ENCODE peak calls at places on chromosome 18, in six cellular contexts. P, K, U, L, V and G are unnamed samples.

GRCh38 chr18:21686282-21687105 is 18.1 kb downstream of the ABHD3 start:
- DNase-seq in P (peak; percentile 37), K (no peak), U (no peak), L (no peak), V (no peak), G (peak; percentile 41)

GRCh38 chr18:55487997-55488396 is 100.0 kb downstream of the TCF4 start:
- DNase-seq in P (no peak), K (no peak), U (no peak), L (no peak), V (no peak), G (no peak)

GRCh38 chr18:59885579-59886163 is 14.1 kb upstream of the PMAIP1 start:
- DNase-seq in P (peak; percentile 70), K (no peak), U (peak; percentile 55), L (no peak), V (peak; percentile 77), G (peak; percentile 89)

GRCh38 chr18:50878345-50879301 is at the start of gene ME2:
- DNase-seq in P (peak; percentile 86), K (peak; percentile 92), U (peak; percentile 79), L (peak; percentile 97), V (peak; percentile 92), G (peak; percentile 92)

GRCh38 chr18:11497585-11497984 is 111.8 kb upstream of the SLC35G4 start:
- DNase-seq in P (peak; percentile 16), K (no peak), U (peak; percentile 57), L (no peak), V (peak; percentile 52), G (peak; percentile 65)

GRCh38 chr18:12255626-12256026 is 1.5 kb downstream of the CIDEA start:
- DNase-seq in P (no peak), K (no peak), U (no peak), L (no peak), V (peak; percentile 39), G (no peak)

GRCh38 chr18:58148954-58149471 is 105.0 kb downstream of the NEDD4L start:
- DNase-seq in P (no peak), K (no peak), U (no peak), L (no peak), V (no peak), G (no peak)

GRCh38 chr18:60099709-60100108 is 199.9 kb downstream of the PMAIP1 start:
- DNase-seq in P (no peak), K (no peak), U (no peak), L (no peak), V (no peak), G (no peak)

GRCh38 chr18:23332356-23332755 is 120.7 kb upstream of the RIOK3 start:
- DNase-seq in P (no peak), K (no peak), U (no peak), L (no peak), V (no peak), G (no peak)

GRCh38 chr18:79912409-79912991 is 39.0 kb downstream of the SLC66A2 start:
- DNase-seq in P (peak; percentile 4), K (no peak), U (no peak), L (no peak), V (no peak), G (peak; percentile 79)

GRCh38 chr18:30492552-30493129 is 549.9 kb downstream of the DSC3 start:
- DNase-seq in P (no peak), K (no peak), U (no peak), L (no peak), V (no peak), G (no peak)

GRCh38 chr18:67916142-67916541 is 399.6 kb upstream of the DSEL start:
- DNase-seq in P (peak; percentile 7), K (no peak), U (no peak), L (no peak), V (no peak), G (no peak)

GRCh38 chr18:54140641-54141040 is 83.8 kb downstream of the MBD2 start:
- DNase-seq in P (peak; percentile 69), K (no peak), U (peak; percentile 64), L (no peak), V (no peak), G (peak; percentile 23)